ENCODE peak calls at places on chromosomes 4 and X, in four cellular contexts. One of them, this sample, is unnamed.

GRCh38 chrX:508163-508562 is 121.5 kb upstream of the PPP2R3B start:
- DNase-seq in heart left ventricle: no peak
- DNase-seq in stomach: no peak
- DNase-seq in GM12878: no peak
- DNase-seq in this sample: no peak

GRCh38 chr4:78653655-78654054 is 102.1 kb downstream of the ANXA3 start:
- DNase-seq in GM12878: no peak
- DNase-seq in heart left ventricle: no peak
- DNase-seq in stomach: no peak
- DNase-seq in this sample: peak

GRCh38 chrX:150032742-150033141 is 94.5 kb upstream of the EOLA2 start:
- DNase-seq in GM12878: no peak
- DNase-seq in stomach: no peak
- DNase-seq in heart left ventricle: no peak
- DNase-seq in this sample: no peak

GRCh38 chr4:106333186-106333585 is 16.8 kb downstream of the AIMP1 start:
- DNase-seq in heart left ventricle: no peak
- DNase-seq in stomach: no peak
- DNase-seq in GM12878: no peak
- DNase-seq in this sample: no peak

GRCh38 chrX:114959729-114960128 is 57.7 kb downstream of the IL13RA2 start:
- DNase-seq in heart left ventricle: no peak
- DNase-seq in stomach: no peak
- DNase-seq in GM12878: no peak
- DNase-seq in this sample: no peak

GRCh38 chrX:129654652-129655546 is at the start of gene APLN:
- DNase-seq in stomach: peak
- DNase-seq in heart left ventricle: peak
- DNase-seq in GM12878: no peak
- DNase-seq in this sample: peak

GRCh38 chr4:53840643-53841042 is 223.8 kb downstream of the CHIC2 start:
- DNase-seq in GM12878: no peak
- DNase-seq in stomach: no peak
- DNase-seq in heart left ventricle: no peak
- DNase-seq in this sample: no peak

GRCh38 chr4:113452868-113453620 is 308.5 kb downstream of the CAMK2D start:
- DNase-seq in stomach: no peak
- DNase-seq in heart left ventricle: no peak
- DNase-seq in GM12878: no peak
- DNase-seq in this sample: no peak

GRCh38 chr4:166386491-166387367 is 513.7 kb downstream of the TLL1 start:
- DNase-seq in GM12878: no peak
- DNase-seq in heart left ventricle: no peak
- DNase-seq in stomach: no peak
- DNase-seq in this sample: no peak

GRCh38 chrX:135977611-135978010 is 3.8 kb upstream of the MMGT1 start:
- DNase-seq in stomach: no peak
- DNase-seq in heart left ventricle: no peak
- DNase-seq in GM12878: no peak
- DNase-seq in this sample: no peak

GRCh38 chrX:24427747-24428019 is 37.4 kb upstream of the PDK3 start:
- DNase-seq in heart left ventricle: no peak
- DNase-seq in stomach: no peak
- DNase-seq in GM12878: no peak
- DNase-seq in this sample: no peak

GRCh38 chrX:103674531-103675454 is 11.7 kb downstream of the MORF4L2 start:
- DNase-seq in heart left ventricle: no peak
- DNase-seq in stomach: no peak
- DNase-seq in GM12878: no peak
- DNase-seq in this sample: no peak

GRCh38 chr4:151690884-151691283 is 69.9 kb downstream of the GATB start:
- DNase-seq in stomach: no peak
- DNase-seq in GM12878: no peak
- DNase-seq in heart left ventricle: no peak
- DNase-seq in this sample: no peak

GRCh38 chr4:16765549-16765948 is 132.9 kb downstream of the LDB2 start:
- DNase-seq in stomach: no peak
- DNase-seq in GM12878: no peak
- DNase-seq in heart left ventricle: no peak
- DNase-seq in this sample: no peak

GRCh38 chr4:87353592-87353991 is 30.9 kb upstream of the HSD17B13 start:
- DNase-seq in stomach: no peak
- DNase-seq in heart left ventricle: peak
- DNase-seq in GM12878: peak
- DNase-seq in this sample: peak

GRCh38 chr4:57710053-57710452 is 599.9 kb upstream of the IGFBP7 start:
- DNase-seq in GM12878: peak
- DNase-seq in heart left ventricle: no peak
- DNase-seq in stomach: no peak
- DNase-seq in this sample: no peak

GRCh38 chr4:129900430-129900953 is 804.5 kb downstream of the C4orf33 start:
- DNase-seq in GM12878: no peak
- DNase-seq in heart left ventricle: no peak
- DNase-seq in stomach: no peak
- DNase-seq in this sample: no peak

GRCh38 chr4:3716034-3716875 is 49.9 kb upstream of the ADRA2C start:
- DNase-seq in GM12878: no peak
- DNase-seq in heart left ventricle: no peak
- DNase-seq in stomach: no peak
- DNase-seq in this sample: no peak

GRCh38 chrX:104343408-104344129 is 88.8 kb upstream of the ESX1 start:
- DNase-seq in stomach: peak
- DNase-seq in GM12878: peak
- DNase-seq in heart left ventricle: no peak
- DNase-seq in this sample: peak

GRCh38 chr4:152700151-152700550 is 20.4 kb upstream of the TMEM154 start:
- DNase-seq in stomach: no peak
- DNase-seq in heart left ventricle: no peak
- DNase-seq in GM12878: no peak
- DNase-seq in this sample: peak

GRCh38 chr4:143337600-143338287 is 1.1 kb downstream of the GAB1 start:
- DNase-seq in GM12878: no peak
- DNase-seq in heart left ventricle: peak
- DNase-seq in stomach: peak
- DNase-seq in this sample: peak

DNA sequence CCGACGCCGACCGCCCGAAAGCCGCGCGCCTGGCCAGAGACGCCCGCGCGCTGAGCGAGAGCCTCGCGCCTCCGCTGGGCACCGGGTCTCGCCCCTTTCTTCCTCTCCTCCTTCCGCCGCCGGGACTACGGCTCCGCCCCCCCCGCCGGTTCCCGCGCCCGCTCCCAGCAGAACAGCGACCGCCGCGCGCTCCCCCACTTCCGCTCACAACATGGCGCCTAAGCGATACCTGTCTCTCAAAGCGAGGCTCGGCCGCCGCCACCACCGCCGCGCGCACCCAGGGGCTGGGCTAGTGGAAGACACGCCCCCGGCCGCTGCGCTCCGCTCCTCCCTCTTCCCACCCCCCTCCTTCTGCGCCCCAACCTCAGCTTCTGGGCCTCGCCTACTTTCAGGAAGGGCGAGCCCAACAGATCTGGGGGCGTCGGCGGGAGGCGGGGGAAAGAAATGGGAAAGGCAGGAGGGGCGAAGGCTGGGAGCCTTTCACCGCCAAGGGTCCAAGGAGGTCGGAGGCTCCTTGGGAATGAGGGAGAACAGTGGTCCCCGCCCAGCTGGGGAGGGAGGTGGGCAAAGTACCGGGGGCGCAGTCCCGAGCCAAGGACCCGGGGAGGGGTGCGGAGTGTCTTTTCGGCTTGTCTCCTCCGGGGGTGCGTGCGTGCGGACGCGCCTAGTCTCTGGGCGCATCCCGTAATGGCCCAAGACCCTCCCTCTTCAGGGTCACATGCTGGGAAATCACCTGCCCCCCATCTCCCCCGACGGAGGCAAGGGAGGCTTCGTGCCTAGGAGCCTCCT is at the start of gene RPS6KA3:
- DNase-seq in heart left ventricle: peak
- DNase-seq in stomach: peak
- DNase-seq in GM12878: peak
- DNase-seq in this sample: peak
- TF ChIP-seq POLR2A in heart left ventricle: peak
- TF ChIP-seq POLR2A in stomach: no peak
- TF ChIP-seq POLR2A in GM12878: peak
- TF ChIP-seq POLR2A in this sample: peak

GRCh38 chr4:94452476-94453300 is 946 bp downstream of the PDLIM5 start:
- DNase-seq in heart left ventricle: peak
- DNase-seq in stomach: peak
- DNase-seq in GM12878: no peak
- DNase-seq in this sample: peak

GRCh38 chr4:94451051-94451404 is 714 bp upstream of the PDLIM5 start:
- DNase-seq in GM12878: no peak
- DNase-seq in heart left ventricle: no peak
- DNase-seq in stomach: no peak
- DNase-seq in this sample: no peak

GRCh38 chr4:94454405-94454804 is 2.7 kb downstream of the PDLIM5 start:
- DNase-seq in heart left ventricle: no peak
- DNase-seq in GM12878: no peak
- DNase-seq in stomach: no peak
- DNase-seq in this sample: no peak

GRCh38 chr4:94453534-94453963 is 1.8 kb downstream of the PDLIM5 start:
- DNase-seq in stomach: no peak
- DNase-seq in heart left ventricle: no peak
- DNase-seq in GM12878: no peak
- DNase-seq in this sample: no peak

GRCh38 chr4:94451669-94452475 is at the start of gene PDLIM5:
- DNase-seq in GM12878: peak
- DNase-seq in stomach: peak
- DNase-seq in heart left ventricle: peak
- DNase-seq in this sample: peak
- TF ChIP-seq POLR2A in GM12878: peak
- TF ChIP-seq POLR2A in stomach: no peak
- TF ChIP-seq POLR2A in heart left ventricle: peak
- TF ChIP-seq POLR2A in this sample: peak

GRCh38 chr4:123386608-123387007 is 10.0 kb upstream of the SPRY1 start:
- DNase-seq in stomach: no peak
- DNase-seq in GM12878: no peak
- DNase-seq in heart left ventricle: no peak
- DNase-seq in this sample: peak
- TF ChIP-seq POLR2A in stomach: no peak
- TF ChIP-seq POLR2A in GM12878: no peak
- TF ChIP-seq POLR2A in heart left ventricle: no peak
- TF ChIP-seq POLR2A in this sample: no peak

GRCh38 chr4:186844059-186844681 is 120.5 kb upstream of the FAT1 start:
- DNase-seq in stomach: no peak
- DNase-seq in heart left ventricle: peak
- DNase-seq in GM12878: no peak
- DNase-seq in this sample: peak

GRCh38 chr4:186840771-186841301 is 117.2 kb upstream of the FAT1 start:
- DNase-seq in heart left ventricle: peak
- DNase-seq in stomach: no peak
- DNase-seq in GM12878: no peak
- DNase-seq in this sample: no peak

GRCh38 chr4:186838295-186838694 is 114.6 kb upstream of the FAT1 start:
- DNase-seq in GM12878: no peak
- DNase-seq in stomach: no peak
- DNase-seq in heart left ventricle: no peak
- DNase-seq in this sample: no peak

GRCh38 chr4:186839122-186840037 is 115.7 kb upstream of the FAT1 start:
- DNase-seq in heart left ventricle: no peak
- DNase-seq in stomach: no peak
- DNase-seq in GM12878: no peak
- DNase-seq in this sample: no peak

DNA sequence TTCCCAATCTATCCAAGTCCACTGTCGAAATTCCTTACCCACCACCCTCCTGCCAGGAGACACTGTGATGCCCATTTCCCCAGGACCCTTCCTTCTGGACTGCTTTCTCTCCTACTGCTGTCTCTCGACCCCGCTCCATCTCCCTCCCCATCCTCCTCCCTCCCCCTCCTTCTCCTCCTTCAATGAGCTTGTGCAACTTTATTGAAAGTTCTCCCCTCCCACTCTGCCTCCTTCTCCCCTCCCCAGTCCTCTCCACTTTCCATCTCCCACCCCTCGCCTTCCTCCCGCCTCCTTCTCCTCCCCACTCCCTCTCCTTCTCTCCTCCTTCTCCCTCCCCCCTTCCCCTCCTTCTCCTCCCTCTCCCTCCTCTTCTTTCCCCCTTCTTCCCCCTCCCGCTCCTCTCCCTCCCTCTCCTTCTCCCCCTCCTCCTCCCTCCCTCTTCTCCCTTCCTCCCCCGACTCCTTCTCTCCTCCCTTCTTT is 116.6 kb upstream of the FAT1 start:
- DNase-seq in stomach: no peak
- DNase-seq in GM12878: no peak
- DNase-seq in heart left ventricle: peak
- DNase-seq in this sample: no peak
- TF ChIP-seq POLR2A in stomach: no peak
- TF ChIP-seq POLR2A in GM12878: no peak
- TF ChIP-seq POLR2A in heart left ventricle: no peak
- TF ChIP-seq POLR2A in this sample: no peak

This sample was measured in erythroblast.